ENCODE peak calls at places on chromosomes 1 and 21, in four cellular contexts. I is naive thymus-derived CD8-positive, alpha-beta T cell; S is fibroblast of pulmonary artery; H is activated naive CD4-positive, alpha-beta T cell treated with anti-CD3 and anti-CD28 coated beads, Interleukin-2, amount 10 ng/mL, durations not matched to agents 7 days and 5 days. N is an unnamed sample.

GRCh38 chr1:98555814-98556213 is 105.7 kb upstream of the SNX7 start:
- DNase-seq in I (no peak), S (no peak), H (no peak), N (no peak)

GRCh38 chr21:42850866-42851391 is 28.4 kb downstream of the WDR4 start:
- DNase-seq in I (no peak), S (peak; percentile 24), H (peak; percentile 57), N (peak; percentile 10)

GRCh38 chr1:157856538-157856937 is 14.9 kb upstream of the CD5L start:
- DNase-seq in I (no peak), S (no peak), H (no peak), N (no peak)

GRCh38 chr1:92952714-92953113 is 8.5 kb downstream of the DIPK1A start:
- DNase-seq in I (no peak), S (no peak), H (no peak), N (no peak)

GRCh38 chr1:31976401-31976800 is 37.3 kb upstream of the KHDRBS1 start:
- DNase-seq in I (no peak), S (no peak), H (no peak), N (peak; percentile 36)

GRCh38 chr1:114367810-114368209 is 143.2 kb downstream of the TRIM33 start:
- DNase-seq in I (no peak), S (no peak), H (no peak), N (no peak)

GRCh38 chr1:9404117-9404516 is 111.4 kb downstream of the SPSB1 start:
- DNase-seq in I (no peak), S (no peak), H (no peak), N (no peak)

GRCh38 chr1:206004269-206004800 is 1.1 kb upstream of the RAB7B start:
- DNase-seq in I (no peak), S (no peak), H (no peak), N (no peak)

GRCh38 chr1:17010601-17011438 is 908 bp downstream of the ATP13A2 start:
- DNase-seq in I (no peak), S (peak; percentile 34), H (peak; percentile 44), N (peak; percentile 60)

GRCh38 chr1:210321131-210321530 is 7.6 kb upstream of the HHAT start:
- DNase-seq in I (no peak), S (no peak), H (no peak), N (no peak)

GRCh38 chr1:8717148-8717547 is 100.3 kb downstream of the RERE start:
- DNase-seq in I (no peak), S (no peak), H (no peak), N (no peak)

GRCh38 chr1:222370911-222371717 is 176.8 kb downstream of the HHIPL2 start:
- DNase-seq in I (no peak), S (peak; percentile 33), H (no peak), N (peak; percentile 89)

GRCh38 chr1:162663589-162664030 is 31.3 kb downstream of the DDR2 start:
- DNase-seq in I (no peak), S (peak; percentile 87), H (no peak), N (no peak)

GRCh38 chr1:52928083-52928404 is 968 bp downstream of the SCP2 start:
- DNase-seq in I (no peak), S (no peak), H (no peak), N (no peak)

GRCh38 chr1:30816211-30817082 is 58.9 kb upstream of the LAPTM5 start:
- DNase-seq in I (no peak), S (peak; percentile 62), H (no peak), N (peak; percentile 100)

GRCh38 chr21:36718951-36719501 is 20.1 kb downstream of the SIM2 start:
- DNase-seq in I (no peak), S (no peak), H (no peak), N (no peak)

GRCh38 chr1:222750651-222751050 is 13.6 kb downstream of the FAM177B start:
- DNase-seq in I (no peak), S (no peak), H (no peak), N (no peak)

GRCh38 chr1:218664385-218665170 is 319.4 kb downstream of the TGFB2 start:
- DNase-seq in I (no peak), S (no peak), H (no peak), N (peak; percentile 57)

GRCh38 chr1:91165033-91165654 is 143.3 kb upstream of the ZNF644 start:
- DNase-seq in I (peak; percentile 10), S (peak; percentile 63), H (peak; percentile 77), N (peak; percentile 20)

GRCh38 chr1:217106231-217106630 is 383.0 kb upstream of the ESRRG start:
- DNase-seq in I (no peak), S (no peak), H (no peak), N (no peak)

GRCh38 chr1:115529216-115529897 is 112.4 kb upstream of the VANGL1 start:
- DNase-seq in I (no peak), S (peak; percentile 31), H (no peak), N (no peak)

GRCh38 chr1:56446531-56447098 is 132.7 kb downstream of the PLPP3 start:
- DNase-seq in I (no peak), S (peak; percentile 53), H (no peak), N (no peak)

GRCh38 chr1:194512957-194513356 is 1326.5 kb upstream of the B3GALT2 start:
- DNase-seq in I (no peak), S (no peak), H (no peak), N (no peak)

GRCh38 chr1:43933386-43934278 is at the start of gene ARTN:
- DNase-seq in I (no peak), S (no peak), H (peak; percentile 25), N (no peak)

GRCh38 chr21:16965424-16965823 is 547.4 kb upstream of the CXADR start:
- DNase-seq in I (no peak), S (no peak), H (no peak), N (no peak)

GRCh38 chr1:49351744-49352143 is 575.1 kb upstream of the BEND5 start:
- DNase-seq in I (no peak), S (no peak), H (no peak), N (no peak)

GRCh38 chr21:37564924-37565529 is 198.5 kb downstream of the DYRK1A start:
- DNase-seq in I (no peak), S (no peak), H (no peak), N (peak; percentile 35)

GRCh38 chr1:156936191-156936590 is 15.8 kb downstream of the LRRC71 start:
- DNase-seq in I (no peak), S (no peak), H (no peak), N (no peak)

GRCh38 chr1:218424528-218424927 is 79.4 kb downstream of the TGFB2 start:
- DNase-seq in I (no peak), S (no peak), H (no peak), N (no peak)

GRCh38 chr1:20732071-20732587 is 374 bp downstream of the SH2D5 start:
- DNase-seq in I (peak; percentile 50), S (peak; percentile 57), H (peak; percentile 67), N (peak; percentile 65)

GRCh38 chr1:63713041-63713440 is 60.8 kb upstream of the ROR1 start:
- DNase-seq in I (no peak), S (no peak), H (no peak), N (no peak)

GRCh38 chr1:216666431-216666830 is 56.8 kb downstream of the ESRRG start:
- DNase-seq in I (no peak), S (no peak), H (no peak), N (no peak)

GRCh38 chr1:8875216-8875861 is 3.1 kb downstream of the ENO1 start:
- DNase-seq in I (no peak), S (no peak), H (no peak), N (no peak)

GRCh38 chr1:43653339-43653738 is 3.4 kb downstream of the KDM4A start:
- DNase-seq in I (no peak), S (peak; percentile 56), H (no peak), N (no peak)

GRCh38 chr1:181044449-181044966 is 10.7 kb downstream of the MR1 start:
- DNase-seq in I (no peak), S (peak; percentile 15), H (peak; percentile 52), N (no peak)

N was measured in RCC 7860.